ENCODE peak calls at places on chromosomes 3 and 15, in five cellular contexts. I is thyroid gland, X is tibial artery, R is cardiac muscle cell, Q is MM.1S. L is an unnamed sample. For H3K4me1 and H3K36me3, the result is how much of the 10 kb centered on the place peaks cover.

GRCh38 chr15:60592386-60593339 is 113.7 kb upstream of the ICE2 start:
- DNase-seq in I (peak), X (peak), R (peak), Q (peak), L (peak)

GRCh38 chr15:42079401-42079908 is 14.9 kb downstream of the PLA2G4D start:
- DNase-seq in I (no peak), X (no peak), R (no peak), Q (no peak), L (no peak)

GRCh38 chr3:97425002-97425401 is 339.6 kb upstream of the ARL6 start:
- DNase-seq in I (no peak), X (no peak), R (no peak), Q (no peak), L (no peak)

GRCh38 chr3:197466586-197467399 is 89.0 kb downstream of the BDH1 start:
- DNase-seq in I (no peak), X (no peak), R (no peak), Q (no peak), L (peak)

GRCh38 chr3:123083446-123084124 is 16.8 kb downstream of the PDIA5 start:
- DNase-seq in I (peak), X (no peak), R (no peak), Q (no peak), L (no peak)

GRCh38 chr3:78830466-78830865 is 937.3 kb downstream of the ROBO1 start:
- DNase-seq in I (no peak), X (no peak), R (no peak), Q (no peak), L (no peak)

GRCh38 chr15:81492303-81492702 is 118.3 kb upstream of the TMC3 start:
- DNase-seq in I (no peak), X (no peak), R (no peak), Q (no peak), L (peak)

GRCh38 chr3:152383136-152383606 is 114.4 kb downstream of the MBNL1 start:
- DNase-seq in I (no peak), X (no peak), R (no peak), Q (no peak), L (no peak)

GRCh38 chr15:26102365-26102764 is 239.2 kb upstream of the ATP10A start:
- DNase-seq in I (no peak), X (no peak), R (no peak), Q (no peak), L (no peak)

GRCh38 chr3:61663728-61664492 is 102.5 kb downstream of the PTPRG start:
- DNase-seq in I (peak), X (no peak), R (no peak), Q (no peak), L (peak)

GRCh38 chr15:42595641-42596240 is 20.3 kb downstream of the STARD9 start:
- DNase-seq in I (no peak), X (no peak), R (no peak), Q (no peak), L (peak)

GRCh38 chr15:26082069-26082832 is 219.1 kb upstream of the ATP10A start:
- DNase-seq in I (peak), X (peak), R (peak), Q (peak), L (peak)

GRCh38 chr3:164040991-164041390 is 1037.3 kb downstream of the SI start:
- DNase-seq in I (no peak), X (no peak), R (peak), Q (no peak), L (no peak)

GRCh38 chr3:87359807-87360206 is 83.4 kb upstream of the POU1F1 start:
- DNase-seq in I (peak), X (no peak), R (no peak), Q (no peak), L (no peak)

GRCh38 chr3:115245437-115245836 is 98.3 kb upstream of the ZBTB20 start:
- DNase-seq in I (no peak), X (peak), R (no peak), Q (no peak), L (peak)

GRCh38 chr15:29924750-29925149 is 102.5 kb upstream of the TJP1 start:
- DNase-seq in I (peak), X (no peak), R (peak), Q (no peak), L (peak)

GRCh38 chr3:128794067-128794768 is 68.2 kb downstream of the RAB7A start:
- DNase-seq in I (no peak), X (no peak), R (no peak), Q (no peak), L (no peak)

GRCh38 chr3:71101014-71101413 is 482.5 kb downstream of the FOXP1 start:
- DNase-seq in I (no peak), X (no peak), R (no peak), Q (no peak), L (no peak)

GRCh38 chr15:48149858-48150257 is 28.2 kb downstream of the MYEF2 start:
- DNase-seq in I (no peak), X (no peak), R (no peak), Q (no peak), L (no peak)

DNA sequence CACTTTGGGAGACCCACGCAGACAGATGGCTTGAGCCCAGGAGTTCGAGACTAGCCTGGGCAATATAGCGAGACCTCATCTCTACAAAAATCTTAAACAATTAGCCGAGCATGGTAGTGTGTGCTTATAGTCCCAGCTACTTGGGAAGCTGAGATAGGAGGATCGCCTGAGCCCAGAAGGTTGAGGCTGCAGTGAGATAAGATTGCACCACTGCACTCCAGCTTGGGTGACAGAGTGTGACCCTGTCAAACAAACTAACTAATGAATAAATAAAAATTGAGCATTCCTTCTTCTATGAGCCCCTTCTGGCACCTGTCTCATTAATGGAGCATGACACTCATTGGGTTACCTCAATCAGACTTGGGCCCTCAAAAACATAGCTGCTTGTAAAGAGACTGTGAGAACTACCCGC is 7.5 kb downstream of the ZDHHC3 start:
- DNase-seq in I (no peak), X (no peak), R (no peak), Q (no peak), L (no peak)
- H3K4me1 ChIP-seq in I (under half), X (under half), R (under half), Q (under half), L (under half)

GRCh38 chr3:100717637-100718487 is 8.6 kb downstream of the TFG start:
- DNase-seq in I (no peak), X (no peak), R (no peak), Q (no peak), L (no peak)
- H3K36me3 ChIP-seq in I (under half), X (under half), R (half or more), Q (under half), L (half or more)

GRCh38 chr3:109113361-109113760 is 4.6 kb downstream of the MORC1 start:
- DNase-seq in I (no peak), X (no peak), R (no peak), Q (no peak), L (no peak)
- H3K4me1 ChIP-seq in I (under half), X (under half), R (under half), Q (under half), L (under half)

DNA sequence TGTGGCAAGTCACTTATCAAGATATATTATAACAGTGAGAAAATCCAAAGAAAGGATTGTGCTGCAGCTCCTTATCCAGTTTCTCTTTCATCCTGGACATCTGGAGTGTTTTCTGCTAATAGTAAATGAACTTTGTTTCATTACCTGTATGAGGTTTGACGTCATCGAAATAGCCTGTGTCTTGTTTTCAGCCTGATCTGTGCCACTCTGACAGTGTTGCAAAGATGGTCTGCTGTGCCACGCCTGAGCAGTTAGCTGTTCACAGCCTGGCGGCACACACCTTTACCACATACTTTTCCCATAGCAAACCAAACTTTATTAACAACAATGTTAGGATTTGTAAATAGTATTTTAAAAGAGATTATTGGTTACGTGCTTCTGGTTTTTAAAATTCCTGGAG is 34.0 kb downstream of the YEATS2 start:
- DNase-seq in I (no peak), X (no peak), R (no peak), Q (no peak), L (no peak)
- H3K36me3 ChIP-seq in I (under half), X (half or more), R (under half), Q (under half), L (half or more)

DNA sequence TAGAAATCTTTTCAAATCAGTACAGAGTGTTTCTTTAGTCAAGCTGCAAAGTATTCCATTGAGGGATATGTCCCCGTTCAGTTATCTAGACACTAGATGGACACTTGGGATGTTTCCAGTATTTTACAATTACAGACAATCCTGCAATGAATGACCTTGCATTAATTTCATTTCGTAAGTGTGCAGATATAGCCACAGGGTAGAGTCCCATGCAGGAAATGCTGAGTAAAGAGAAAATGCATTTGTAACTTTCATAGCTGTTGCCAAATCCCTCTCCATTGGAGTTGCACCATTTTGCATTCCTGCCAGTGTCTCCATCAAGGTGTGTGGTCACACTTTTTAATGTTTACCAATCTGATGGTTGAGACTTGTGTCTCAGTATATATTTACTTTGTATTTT is 92.5 kb downstream of the LIPC start:
- DNase-seq in I (no peak), X (no peak), R (no peak), Q (no peak), L (no peak)
- H3K4me1 ChIP-seq in I (half or more), X (under half), R (under half), Q (under half), L (under half)

GRCh38 chr3:9384141-9384828 is 13.1 kb upstream of the SETD5 start:
- DNase-seq in I (no peak), X (no peak), R (no peak), Q (no peak), L (no peak)
- H3K36me3 ChIP-seq in I (half or more), X (half or more), R (half or more), Q (under half), L (half or more)

DNA sequence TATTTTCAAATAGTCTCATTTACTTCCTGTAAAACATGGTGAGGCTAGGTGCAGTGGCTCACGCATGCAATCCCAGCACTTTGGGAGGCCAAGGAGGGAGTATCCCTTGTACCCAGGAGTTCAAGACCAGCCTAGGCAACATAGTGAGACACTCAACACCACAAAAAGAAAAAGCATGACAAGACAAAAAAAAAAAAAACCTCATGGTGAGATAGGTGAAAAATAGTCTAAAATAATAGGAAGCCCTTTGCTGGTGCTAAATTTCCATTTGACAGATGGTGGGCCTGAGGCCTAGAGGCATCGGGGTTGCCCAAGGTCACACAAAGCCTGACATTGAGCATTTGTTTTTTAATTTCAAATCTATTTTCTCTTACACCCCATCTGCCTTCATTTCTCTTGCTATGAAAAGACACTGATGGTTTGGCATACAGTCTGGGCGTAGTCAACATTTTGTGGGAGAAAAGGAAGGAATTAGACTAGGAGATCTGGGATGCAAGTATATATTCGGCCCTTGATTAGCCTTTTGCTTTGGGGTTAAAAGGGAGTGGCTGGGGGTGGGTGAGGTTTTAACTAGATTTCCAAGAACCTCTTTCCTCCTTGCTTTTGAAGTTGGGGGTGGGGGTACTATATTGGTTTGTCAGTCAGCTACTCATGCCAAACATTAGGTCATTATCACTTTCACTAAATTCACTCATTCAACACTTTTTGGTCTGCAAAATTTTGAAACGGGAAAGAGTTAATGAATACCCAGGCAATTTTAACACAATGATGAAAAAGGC is 11.2 kb downstream of the RAB8B start:
- DNase-seq in I (no peak), X (no peak), R (no peak), Q (no peak), L (no peak)
- H3K4me1 ChIP-seq in I (under half), X (under half), R (under half), Q (under half), L (under half)

DNA sequence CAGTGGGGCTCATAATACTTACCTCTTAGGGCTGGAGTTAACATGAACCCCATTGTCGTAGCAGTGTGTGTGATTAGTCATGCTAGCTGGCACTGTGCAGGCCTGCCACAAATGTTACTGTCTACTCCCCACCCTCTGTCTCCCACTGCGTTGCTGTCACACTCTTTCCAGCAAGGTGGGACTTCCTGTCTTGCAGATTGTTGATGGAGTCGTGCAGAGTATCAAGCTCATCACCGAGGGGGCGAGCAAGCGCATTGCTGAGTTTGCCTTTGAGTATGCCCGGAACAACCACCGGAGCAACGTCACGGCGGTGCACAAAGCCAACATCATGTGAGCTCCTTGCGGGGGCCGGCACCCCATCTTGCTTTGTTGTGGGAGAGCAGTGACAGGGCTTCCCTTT is 12.9 kb downstream of the IDH3A start:
- DNase-seq in I (no peak), X (no peak), R (no peak), Q (no peak), L (no peak)
- H3K36me3 ChIP-seq in I (half or more), X (half or more), R (half or more), Q (under half), L (under half)

L was measured in SJCRH30.